ENCODE peak calls at places on chromosomes 4 and X, in nine cellular contexts. Q, N, D, Y, B, O, V, G and Z are unnamed samples.

GRCh38 chrX:70009049-70009448 is 40.7 kb downstream of the AWAT2 start:
- DNase-seq in D (no peak), O (no peak), G (no peak), Q (no peak), Y (no peak), B (no peak), N (no peak), V (no peak), Z (no peak)

GRCh38 chr4:67049446-67049845 is 495.9 kb downstream of the CENPC start:
- DNase-seq in N (no peak), B (no peak), O (no peak), D (no peak), Y (no peak), G (no peak), Q (no peak), V (no peak), Z (no peak)

GRCh38 chr4:83558693-83559092 is 22.8 kb downstream of the GPAT3 start:
- DNase-seq in N (no peak), G (no peak), Y (no peak), D (no peak), O (no peak), Q (no peak), V (no peak), B (no peak), Z (no peak)

GRCh38 chrX:51922561-51922960 is 29.1 kb downstream of the MAGED1 start:
- DNase-seq in D (no peak), G (no peak), N (no peak), Y (no peak), Q (no peak), V (no peak), B (no peak), O (no peak), Z (no peak)

GRCh38 chr4:8459867-8460453 is 19.4 kb downstream of the TRMT44 start:
- DNase-seq in Q (no peak), V (no peak), O (no peak), B (no peak), D (no peak), N (no peak), G (no peak), Y (no peak), Z (peak)

GRCh38 chr4:126735294-126736132 is 897.2 kb upstream of the INTU start:
- DNase-seq in D (no peak), Y (no peak), N (no peak), Q (no peak), G (no peak), V (no peak), O (no peak), B (no peak), Z (no peak)

GRCh38 chrX:136810493-136810892 is 29.8 kb upstream of the ARHGEF6 start:
- DNase-seq in Y (no peak), N (no peak), O (no peak), G (no peak), B (no peak), V (no peak), Q (no peak), D (no peak), Z (no peak)

GRCh38 chr4:103054030-103054429 is 22.5 kb downstream of the SLC9B2 start:
- DNase-seq in G (no peak), V (no peak), Y (no peak), D (no peak), Q (no peak), O (no peak), N (no peak), B (no peak), Z (no peak)

GRCh38 chrX:12580548-12580947 is 210.7 kb upstream of the PRPS2 start:
- DNase-seq in V (no peak), Q (no peak), D (no peak), G (no peak), Y (no peak), N (no peak), B (no peak), O (no peak), Z (no peak)

GRCh38 chrX:71909956-71910355 is 689 bp upstream of the NHSL2 start:
- DNase-seq in N (no peak), D (no peak), O (no peak), V (no peak), Q (no peak), Y (no peak), G (no peak), B (no peak), Z (peak)

GRCh38 chrX:108285361-108285760 is 152.9 kb downstream of the COL4A6 start:
- DNase-seq in G (no peak), N (no peak), O (no peak), B (no peak), Q (no peak), D (no peak), V (no peak), Y (no peak), Z (no peak)

GRCh38 chrX:11504234-11504633 is 161.5 kb downstream of the ARHGAP6 start:
- DNase-seq in B (no peak), O (no peak), Q (no peak), N (no peak), G (no peak), D (no peak), V (no peak), Y (no peak), Z (peak)

GRCh38 chr4:144654161-144654560 is 8.2 kb downstream of the HHIP start:
- DNase-seq in D (no peak), V (no peak), G (no peak), O (no peak), B (no peak), N (no peak), Y (no peak), Q (no peak), Z (no peak)

GRCh38 chr4:111435986-111436744 is 709.1 kb upstream of the FAM241A start:
- DNase-seq in D (no peak), N (no peak), O (no peak), Y (no peak), V (no peak), B (no peak), G (no peak), Q (no peak), Z (no peak)

GRCh38 chr4:142883433-142883832 is 37.3 kb upstream of the INPP4B start:
- DNase-seq in O (no peak), B (no peak), G (no peak), N (no peak), D (no peak), V (no peak), Y (no peak), Q (no peak), Z (peak)

GRCh38 chrX:86935988-86936387 is 581.6 kb upstream of the KLHL4 start:
- DNase-seq in B (no peak), N (no peak), D (no peak), G (no peak), O (no peak), V (no peak), Y (no peak), Q (no peak), Z (no peak)

GRCh38 chrX:118346258-118347094 is 570 bp downstream of the WDR44 start:
- DNase-seq in V (peak), Q (peak), Y (peak), N (peak), G (no peak), O (no peak), B (no peak), D (peak), Z (peak)

GRCh38 chrX:13597928-13598327 is 28.5 kb downstream of the EGFL6 start:
- DNase-seq in O (no peak), Q (no peak), V (no peak), D (no peak), B (no peak), Y (no peak), G (no peak), N (no peak), Z (no peak)

GRCh38 chr4:7389719-7390118 is 45.0 kb downstream of the PSAPL1 start:
- DNase-seq in D (no peak), O (peak), B (no peak), Q (no peak), V (no peak), G (no peak), Y (no peak), N (no peak), Z (no peak)

GRCh38 chr4:82718067-82718935 is 80.3 kb downstream of the SCD5 start:
- DNase-seq in V (no peak), B (no peak), O (no peak), Y (no peak), Q (no peak), G (no peak), D (no peak), N (no peak), Z (no peak)

GRCh38 chrX:106284431-106285025 is 116.4 kb downstream of the PWWP3B start:
- DNase-seq in D (no peak), Q (no peak), N (no peak), G (no peak), V (no peak), B (no peak), Y (no peak), O (no peak), Z (no peak)

GRCh38 chr4:133003169-133003568 is 145.9 kb upstream of the PCDH10 start:
- DNase-seq in N (no peak), D (no peak), G (no peak), Y (no peak), O (no peak), Q (no peak), V (no peak), B (no peak), Z (no peak)

GRCh38 chr4:6113641-6114040 is 86.7 kb downstream of the JAKMIP1 start:
- DNase-seq in G (no peak), Y (no peak), N (no peak), V (no peak), O (no peak), Q (no peak), B (no peak), D (no peak), Z (no peak)

GRCh38 chr4:48570646-48571220 is 80.7 kb downstream of the ZAR1 start:
- DNase-seq in G (peak), V (no peak), Q (no peak), N (no peak), B (no peak), D (no peak), Y (no peak), O (no peak), Z (no peak)

GRCh38 chr4:127641524-127641923 is 8.8 kb downstream of the INTU start:
- DNase-seq in B (no peak), O (no peak), Y (no peak), Q (no peak), N (no peak), D (no peak), V (no peak), G (no peak), Z (no peak)

GRCh38 chrX:107676559-107677378 is 48.5 kb downstream of the PRPS1 start:
- DNase-seq in D (peak), B (no peak), Q (peak), O (no peak), V (no peak), Y (peak), G (peak), N (no peak), Z (peak)

GRCh38 chrX:23332888-23333821 is 1.5 kb upstream of the PTCHD1 start:
- DNase-seq in Q (no peak), B (no peak), V (no peak), Y (no peak), G (no peak), D (peak), N (peak), O (no peak), Z (no peak)

GRCh38 chrX:13110427-13111324 is 66.3 kb upstream of the FAM9C start:
- DNase-seq in N (no peak), V (no peak), D (no peak), Y (peak), B (peak), O (no peak), Q (no peak), G (peak), Z (peak)

GRCh38 chr4:183505556-183506388 is 914 bp downstream of the ING2 start:
- DNase-seq in Y (peak), G (no peak), D (peak), B (no peak), V (peak), O (no peak), Q (peak), N (peak), Z (peak)

GRCh38 chrX:1291110-1291740 is 22.6 kb downstream of the CSF2RA start:
- DNase-seq in Y (no peak), B (no peak), N (no peak), G (no peak), Q (no peak), O (no peak), D (no peak), V (no peak), Z (no peak)

GRCh38 chr4:55444822-55445221 is 49.1 kb downstream of the TMEM165 start:
- DNase-seq in Y (peak), V (no peak), O (no peak), B (no peak), G (no peak), N (no peak), D (no peak), Q (no peak), Z (peak)

GRCh38 chrX:38045697-38046096 is 39.3 kb downstream of the SYTL5 start:
- DNase-seq in B (no peak), Y (no peak), D (no peak), G (no peak), Q (no peak), N (no peak), V (no peak), O (no peak), Z (no peak)

GRCh38 chr4:76748649-76749048 is 149.3 kb downstream of the SOWAHB start:
- DNase-seq in N (peak), G (no peak), Y (peak), V (peak), D (no peak), O (no peak), Q (no peak), B (no peak), Z (peak)

GRCh38 chr4:101188906-101189305 is 158.4 kb downstream of the PPP3CA start:
- DNase-seq in V (no peak), Q (no peak), N (no peak), Y (no peak), O (no peak), B (no peak), G (no peak), D (no peak), Z (no peak)

GRCh38 chr4:76623217-76624060 is 188.4 kb downstream of the SHROOM3 start:
- DNase-seq in V (no peak), G (no peak), O (no peak), N (no peak), Y (no peak), Q (no peak), D (no peak), B (no peak), Z (no peak)

GRCh38 chr4:189858445-189858844 is 82.2 kb upstream of the FRG1 start:
- DNase-seq in D (no peak), Y (no peak), B (no peak), V (no peak), G (no peak), O (no peak), Q (no peak), N (no peak), Z (no peak)

GRCh38 chrX:26851981-26852380 is 611.2 kb downstream of the PPP4R3C start:
- DNase-seq in Y (no peak), Q (no peak), G (no peak), D (no peak), V (no peak), O (no peak), N (no peak), B (no peak), Z (no peak)

GRCh38 chrX:19121898-19122640 is at the start of gene ADGRG2:
- DNase-seq in B (no peak), O (no peak), Q (no peak), D (no peak), N (peak), G (peak), V (no peak), Y (peak), Z (no peak)